ENCODE peak calls at places on chromosomes 3 and 15, in seven cellular contexts. J, K, S, O, B, A and I are unnamed samples.

GRCh38 chr3:2967851-2968250 is 142.3 kb downstream of the IL5RA start:
- ATAC-seq in S (no peak), O (no peak), A (no peak), J (no peak), B (no peak), K (no peak), I (no peak)

GRCh38 chr3:184737063-184737462 is 25.2 kb upstream of the MAGEF1 start:
- ATAC-seq in S (no peak), B (no peak), J (no peak), K (no peak), A (no peak), O (no peak), I (no peak)

GRCh38 chr15:36951747-36952247 is 148.6 kb downstream of the MEIS2 start:
- ATAC-seq in O (peak), A (no peak), S (no peak), J (no peak), K (peak), B (no peak), I (no peak)

GRCh38 chr3:160376681-160377080 is 22.3 kb downstream of the IFT80 start:
- ATAC-seq in B (no peak), O (no peak), J (no peak), A (no peak), K (no peak), S (no peak), I (no peak)

GRCh38 chr15:83304861-83305661 is 20.6 kb upstream of the BNC1 start:
- ATAC-seq in B (no peak), O (no peak), S (no peak), K (no peak), A (peak), J (no peak), I (no peak)

GRCh38 chr15:29470311-29470710 is 200.7 kb upstream of the NSMCE3 start:
- ATAC-seq in J (peak), O (no peak), K (peak), B (no peak), S (no peak), A (no peak), I (no peak)

GRCh38 chr3:150741497-150742140 is 21.4 kb downstream of the SIAH2 start:
- ATAC-seq in S (no peak), J (peak), O (no peak), B (no peak), A (no peak), K (no peak), I (no peak)

GRCh38 chr3:31343075-31343474 is 189.7 kb upstream of the STT3B start:
- ATAC-seq in A (no peak), K (no peak), B (no peak), J (no peak), S (no peak), O (no peak), I (no peak)

GRCh38 chr15:89647191-89647851 is 7.9 kb downstream of the KIF7 start:
- ATAC-seq in O (peak), S (peak), J (peak), B (peak), A (peak), K (peak), I (peak)

GRCh38 chr15:44910981-44911625 is 45.4 kb upstream of the TERB2 start:
- ATAC-seq in A (no peak), K (no peak), B (no peak), S (no peak), J (no peak), O (no peak), I (no peak)

GRCh38 chr3:172289583-172289982 is 158.7 kb downstream of the GHSR start:
- ATAC-seq in B (peak), A (peak), K (no peak), O (no peak), S (peak), J (peak), I (no peak)

GRCh38 chr3:16026753-16027152 is 147.7 kb upstream of the GALNT15 start:
- ATAC-seq in S (no peak), O (peak), B (no peak), K (no peak), A (no peak), J (no peak), I (no peak)

GRCh38 chr3:183895774-183896173 is 11.1 kb upstream of the PARL start:
- ATAC-seq in A (no peak), J (no peak), B (no peak), K (no peak), S (no peak), O (no peak), I (no peak)

GRCh38 chr15:39508536-39508935 is 72.3 kb upstream of the THBS1 start:
- ATAC-seq in S (no peak), K (no peak), A (no peak), O (no peak), J (no peak), B (no peak), I (no peak)

GRCh38 chr3:14602006-14602803 is 49.4 kb upstream of the CCDC174 start:
- ATAC-seq in K (peak), A (peak), S (no peak), B (peak), O (no peak), J (no peak), I (peak)

GRCh38 chr15:77067691-77068367 is 3.1 kb downstream of the TSPAN3 start:
- ATAC-seq in B (no peak), O (no peak), A (no peak), J (no peak), K (no peak), S (no peak), I (no peak)

GRCh38 chr3:43872901-43873300 is 182.2 kb downstream of the ABHD5 start:
- ATAC-seq in B (no peak), J (no peak), O (peak), K (no peak), A (peak), S (no peak), I (no peak)

GRCh38 chr3:117439812-117440211 is 730.2 kb downstream of the TUSC7 start:
- ATAC-seq in B (peak), O (peak), J (peak), A (peak), K (peak), S (no peak), I (no peak)

GRCh38 chr3:48797626-48798025 is 50.0 kb downstream of the PRKAR2A start:
- ATAC-seq in A (no peak), S (no peak), B (no peak), K (no peak), O (no peak), J (no peak), I (no peak)

GRCh38 chr15:101162701-101163483 is 89.0 kb downstream of the CHSY1 start:
- ATAC-seq in S (no peak), A (no peak), O (no peak), K (peak), J (no peak), B (no peak), I (peak)

GRCh38 chr3:73945553-73945952 is 320.8 kb upstream of the PDZRN3 start:
- ATAC-seq in S (no peak), A (no peak), K (no peak), J (no peak), O (no peak), B (no peak), I (no peak)

GRCh38 chr3:178367817-178368617 is 168.2 kb upstream of the KCNMB2 start:
- ATAC-seq in J (peak), O (no peak), S (no peak), A (no peak), B (no peak), K (peak), I (peak)

DNA sequence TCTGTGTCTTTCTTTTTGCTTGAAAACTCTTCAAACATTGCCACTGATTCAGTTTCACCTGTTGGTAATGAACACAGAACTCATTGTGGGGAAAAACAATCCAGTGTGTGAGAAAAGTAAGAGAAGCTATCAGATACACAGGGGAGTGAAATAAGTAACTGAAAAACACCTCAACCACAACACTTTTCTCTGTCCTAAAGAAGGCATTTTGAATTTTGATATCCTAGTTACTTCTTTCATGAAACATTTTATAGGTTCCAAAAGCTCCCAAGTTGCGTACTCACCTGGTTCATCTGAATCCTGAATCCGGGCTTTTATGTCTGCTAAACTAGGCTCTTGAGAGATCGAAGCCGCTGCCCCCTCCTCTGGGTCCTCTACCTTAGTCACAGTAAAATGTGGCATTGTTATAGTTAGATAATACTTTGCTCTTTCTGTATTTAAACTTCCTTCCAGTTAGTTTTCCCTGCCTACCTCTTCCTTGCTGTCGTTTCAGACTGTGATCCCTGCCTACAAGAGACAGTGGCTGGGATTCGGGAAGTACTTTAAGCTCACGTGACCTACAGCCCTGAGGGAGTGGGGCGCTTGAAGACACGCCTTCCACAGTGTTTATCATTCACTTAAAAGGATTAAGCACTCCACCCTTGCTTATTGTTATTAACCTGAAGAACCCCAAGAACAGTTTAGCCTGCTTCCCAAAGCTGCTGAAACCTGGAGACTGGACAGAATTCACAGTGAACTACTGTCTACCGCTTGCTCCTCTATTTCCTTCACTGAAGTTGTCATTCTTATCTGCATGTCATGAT is 19.1 kb downstream of the SLC12A6 start:
- ATAC-seq in A (peak), S (peak), B (peak), K (peak), J (peak), O (peak), I (peak)
- TF ChIP-seq POLR2A in A (peak), S (no peak), B (peak), K (peak), J (peak), O (peak), I (peak)

DNA sequence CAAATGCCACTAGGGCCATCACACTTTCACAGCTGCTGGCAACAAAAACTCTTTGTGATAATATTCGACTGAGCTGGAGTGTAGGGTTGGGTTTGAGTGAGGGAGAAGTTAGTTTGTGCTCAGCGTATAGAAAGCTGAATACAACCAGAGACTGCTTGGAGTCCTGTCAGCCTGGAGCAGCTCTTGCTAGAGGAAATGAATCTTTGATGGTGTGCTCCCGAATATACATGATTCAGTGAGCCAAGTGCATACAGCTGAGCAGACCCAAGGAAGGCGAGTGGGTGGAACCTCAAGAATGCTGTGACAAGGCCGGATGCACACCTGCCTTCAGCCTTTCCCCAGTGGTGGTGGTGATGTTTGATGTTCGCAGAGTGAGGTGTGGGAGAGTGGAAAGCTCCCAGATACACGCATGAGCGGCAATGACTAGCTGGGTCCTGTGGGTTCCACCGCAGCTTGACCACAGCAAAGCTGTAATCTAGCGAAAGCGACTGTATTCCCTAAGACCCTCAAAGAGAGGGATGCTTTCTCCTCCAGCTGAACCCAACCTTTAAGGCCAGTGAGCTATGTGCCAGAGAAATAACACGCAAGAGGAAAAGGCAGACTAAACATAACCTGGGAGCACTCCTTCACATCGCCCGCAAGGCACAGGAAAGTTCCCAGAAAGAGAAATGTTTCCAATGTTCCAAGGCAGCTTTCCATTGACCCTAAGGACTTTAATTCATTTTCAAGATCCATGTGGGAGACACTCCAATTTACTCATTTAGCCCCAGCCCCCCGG is 1.2 kb downstream of the ARHGEF3 start:
- ATAC-seq in K (no peak), S (no peak), J (no peak), O (no peak), B (peak), A (no peak), I (no peak)
- TF ChIP-seq POLR2A in K (peak), S (no peak), J (no peak), O (no peak), B (no peak), A (no peak), I (no peak)

DNA sequence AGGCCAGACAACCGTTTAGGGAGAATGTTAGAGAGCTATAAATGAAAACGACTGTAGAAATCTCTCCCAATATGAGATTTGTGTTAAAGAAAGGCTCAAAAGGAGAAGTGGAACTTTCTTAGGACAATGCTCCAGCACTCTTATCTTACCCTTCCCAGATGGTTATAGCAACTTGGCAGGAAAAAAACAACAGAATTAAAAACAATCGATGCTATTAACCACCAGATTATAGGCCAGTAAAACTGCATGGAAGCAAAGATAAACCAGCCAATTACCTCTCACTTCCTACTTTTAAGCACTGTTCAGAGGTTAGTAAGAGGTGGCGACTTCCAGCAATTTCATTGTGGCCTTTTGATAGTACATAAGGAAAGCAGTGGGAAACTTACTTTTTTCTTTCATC is 72.9 kb downstream of the TMCC1 start:
- ATAC-seq in S (no peak), B (no peak), J (no peak), O (no peak), K (no peak), A (no peak), I (no peak)
- TF ChIP-seq POLR2A in S (no peak), B (no peak), J (no peak), O (no peak), K (no peak), A (no peak), I (no peak)

DNA sequence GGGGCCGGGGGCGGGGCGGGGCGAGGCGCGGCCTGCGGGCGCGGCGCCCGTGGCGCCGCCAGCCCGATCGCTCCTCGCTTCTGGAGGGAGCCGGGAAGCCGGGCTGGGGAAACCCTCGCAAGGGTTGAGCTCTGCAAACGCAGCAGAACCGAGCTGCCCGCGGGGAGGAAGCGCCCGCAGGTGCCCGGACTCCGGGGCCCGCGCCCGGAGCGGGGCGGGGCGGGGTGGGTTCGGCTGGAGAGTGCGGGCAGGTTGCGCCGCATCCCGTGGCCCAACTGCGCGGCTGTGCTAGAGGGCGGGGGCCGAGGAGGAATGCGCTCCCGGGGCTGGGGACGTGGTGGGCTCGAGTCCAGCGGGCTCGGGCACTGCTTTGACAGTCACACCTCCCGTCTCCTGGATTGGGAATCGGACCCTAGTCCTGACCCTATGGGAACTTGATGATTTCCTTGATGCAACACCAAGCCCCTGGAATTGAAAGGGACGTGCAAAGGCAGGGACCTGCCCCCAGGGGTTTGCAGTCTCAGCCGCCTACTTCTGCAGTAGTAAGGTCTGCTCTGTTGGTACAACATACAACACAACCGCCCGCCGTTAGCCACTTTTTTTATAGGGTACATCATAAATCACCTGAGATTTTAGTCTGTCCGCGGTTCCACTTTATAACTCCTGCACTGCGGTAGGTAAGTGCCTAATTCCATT is 34.3 kb downstream of the ZBTB38 start:
- ATAC-seq in S (peak), O (peak), A (peak), B (peak), K (peak), J (peak), I (peak)
- TF ChIP-seq POLR2A in S (no peak), O (peak), A (no peak), B (peak), K (peak), J (peak), I (peak)

DNA sequence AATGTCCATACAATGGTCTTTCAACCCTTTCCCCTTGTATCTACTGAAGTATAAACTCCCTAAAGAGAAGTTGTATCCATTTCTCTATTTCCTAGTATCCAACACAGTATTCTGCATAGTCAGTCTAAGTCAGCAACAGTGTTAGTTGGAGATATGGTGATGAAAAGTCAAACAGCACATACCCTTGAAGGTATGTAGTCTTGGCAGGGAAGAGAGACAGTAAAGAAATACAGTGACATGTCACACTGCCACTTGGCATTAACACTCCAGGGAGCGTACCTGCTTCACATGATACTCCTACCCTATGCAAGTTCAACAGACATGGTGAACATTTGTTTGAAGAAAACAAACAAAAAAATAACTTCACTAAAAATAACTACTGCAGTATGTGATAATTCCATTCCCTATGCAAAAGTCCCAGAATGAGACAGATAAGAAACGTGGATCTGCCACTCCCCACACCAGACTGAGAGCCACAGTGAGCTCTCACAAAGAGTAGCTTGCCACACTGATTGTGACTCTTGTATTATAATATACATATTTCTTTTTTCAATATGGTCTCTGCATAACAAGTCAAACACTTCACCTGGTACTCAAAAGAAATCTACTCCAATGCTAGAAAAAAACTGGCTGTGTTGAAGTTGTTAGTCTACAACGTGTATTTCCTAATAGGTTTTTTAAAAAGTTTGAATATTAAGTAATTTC is 5.9 kb downstream of the PDCD10 start:
- ATAC-seq in S (no peak), A (peak), K (no peak), J (no peak), O (peak), B (no peak), I (no peak)
- TF ChIP-seq POLR2A in S (no peak), A (no peak), K (no peak), J (no peak), O (no peak), B (no peak), I (no peak)

GRCh38 chr3:35679409-35680080 is 40.2 kb downstream of the ARPP21 start:
- ATAC-seq in O (no peak), S (no peak), B (no peak), A (no peak), J (no peak), K (no peak), I (no peak)
- TF ChIP-seq POLR2A in O (no peak), S (no peak), B (no peak), A (no peak), J (no peak), K (no peak), I (no peak)

GRCh38 chr3:38136807-38137614 is at the start of gene ACAA1:
- ATAC-seq in O (peak), S (peak), K (peak), A (peak), J (peak), B (peak), I (peak)
- TF ChIP-seq POLR2A in O (peak), S (peak), K (peak), A (peak), J (peak), B (no peak), I (peak)

GRCh38 chr3:50170689-50171088 is 15.6 kb downstream of the SEMA3F start:
- ATAC-seq in A (peak), B (no peak), J (peak), K (peak), S (no peak), O (peak), I (peak)
- TF ChIP-seq POLR2A in A (no peak), B (no peak), J (no peak), K (no peak), S (no peak), O (peak), I (no peak)